ENCODE peak calls at places on chromosomes 7 and 10, in six cellular contexts. C is neural progenitor cell, R is heart left ventricle, O is PC-3, I is breast epithelium, E is AG04450. F is an unnamed sample.
A peak's percentile ranks its signal among the peaks of the same experiment; 100 is the strongest.

GRCh38 chr10:112348759-112349158 is 25.2 kb upstream of the ACSL5 start:
- DNase-seq in O (no peak), C (no peak), R (no peak), E (no peak), I (no peak), F (no peak)

GRCh38 chr10:80078448-80079311 is at the start of gene TMEM254:
- DNase-seq in R (peak; percentile 94), O (peak; percentile 100), E (peak; percentile 48), I (peak; percentile 91), C (peak; percentile 94), F (peak; percentile 52)

GRCh38 chr10:18140149-18140956 is at the start of gene CACNB2:
- DNase-seq in R (peak; percentile 69), E (no peak), I (no peak), O (peak; percentile 10), C (peak; percentile 84), F (no peak)

GRCh38 chr7:134758981-134759380 is 20.5 kb upstream of the CALD1 start:
- DNase-seq in I (no peak), E (no peak), C (no peak), R (no peak), O (no peak), F (no peak)

GRCh38 chr10:34089294-34089693 is 725.8 kb downstream of the PARD3 start:
- DNase-seq in I (no peak), E (no peak), C (no peak), R (no peak), O (no peak), F (no peak)

GRCh38 chr7:99146979-99147378 is 3.1 kb upstream of the SMURF1 start:
- DNase-seq in R (no peak), I (no peak), C (no peak), E (no peak), O (peak; percentile 89), F (no peak)

GRCh38 chr10:4736608-4737007 is 89.4 kb upstream of the AKR1E2 start:
- DNase-seq in R (no peak), O (no peak), I (no peak), E (no peak), C (no peak), F (no peak)

GRCh38 chr7:40219917-40220316 is 85.1 kb downstream of the SUGCT start:
- DNase-seq in R (no peak), E (no peak), I (no peak), C (no peak), O (peak; percentile 36), F (no peak)

GRCh38 chr10:66215005-66215404 is 710.8 kb upstream of the LRRTM3 start:
- DNase-seq in C (peak; percentile 24), O (peak; percentile 63), I (no peak), E (no peak), R (no peak), F (no peak)

GRCh38 chr10:28250782-28251181 is 52.1 kb downstream of the MPP7 start:
- DNase-seq in C (no peak), I (no peak), E (no peak), R (no peak), O (peak; percentile 61), F (no peak)

GRCh38 chr7:106369349-106369748 is 84.6 kb upstream of the NAMPT start:
- DNase-seq in R (no peak), O (peak; percentile 68), C (no peak), E (peak; percentile 33), I (no peak), F (no peak)

GRCh38 chr7:102125127-102125561 is 161.5 kb upstream of the SH2B2 start:
- DNase-seq in R (peak; percentile 32), E (peak; percentile 53), I (no peak), O (peak; percentile 91), C (peak; percentile 49), F (no peak)

GRCh38 chr10:124971276-124971675 is 29.4 kb downstream of the ZRANB1 start:
- DNase-seq in C (no peak), O (no peak), R (no peak), E (no peak), I (no peak), F (no peak)

GRCh38 chr10:34655286-34656170 is 159.6 kb downstream of the PARD3 start:
- DNase-seq in C (peak; percentile 72), E (peak; percentile 39), R (no peak), O (peak; percentile 100), I (no peak), F (peak; percentile 78)

GRCh38 chr10:29622382-29622885 is 12.3 kb downstream of the SVIL start:
- DNase-seq in O (no peak), I (no peak), R (no peak), E (no peak), C (no peak), F (no peak)

GRCh38 chr7:121428857-121429489 is 32.9 kb upstream of the FAM3C start:
- DNase-seq in O (no peak), R (no peak), I (no peak), E (no peak), C (no peak), F (no peak)

GRCh38 chr10:54124209-54124890 is 676.7 kb downstream of the PCDH15 start:
- DNase-seq in I (no peak), R (no peak), E (no peak), C (no peak), O (peak; percentile 74), F (no peak)

GRCh38 chr10:115657161-115657850 is 564.1 kb downstream of the ATRNL1 start:
- DNase-seq in C (no peak), I (no peak), E (no peak), R (no peak), O (no peak), F (no peak)

GRCh38 chr10:15472431-15473400 is 101.6 kb upstream of the FAM171A1 start:
- DNase-seq in C (peak; percentile 52), R (no peak), O (peak; percentile 1), I (no peak), E (peak; percentile 1), F (peak; percentile 22)

GRCh38 chr10:84138478-84139125 is 707 bp upstream of the GHITM start:
- DNase-seq in C (no peak), E (no peak), O (no peak), R (peak; percentile 17), I (no peak), F (no peak)

GRCh38 chr10:131620904-131621303 is 279.9 kb upstream of the PPP2R2D start:
- DNase-seq in E (no peak), I (no peak), C (no peak), O (no peak), R (no peak), F (no peak)

GRCh38 chr7:157079116-157079515 is 59.6 kb upstream of the UBE3C start:
- DNase-seq in O (no peak), E (no peak), I (no peak), R (no peak), C (no peak), F (no peak)

GRCh38 chr10:23871211-23871610 is 337.7 kb upstream of the KIAA1217 start:
- DNase-seq in O (no peak), I (no peak), E (no peak), C (no peak), R (no peak), F (no peak)

GRCh38 chr7:34612671-34613070 is 45.3 kb upstream of the NPSR1 start:
- DNase-seq in C (peak; percentile 4), E (no peak), R (no peak), I (no peak), O (no peak), F (no peak)

GRCh38 chr7:155274956-155275355 is 22.7 kb upstream of the INSIG1 start:
- DNase-seq in E (no peak), I (no peak), C (no peak), R (no peak), O (no peak), F (no peak)
- H3K27me3 ChIP-seq in E (peaks cover 25% of the 10 kb centered on the region), I (peaks cover 5% of the 10 kb centered on the region), C (no peaks in the 10 kb centered on the region), R (no peaks in the 10 kb centered on the region), O (no peaks in the 10 kb centered on the region), F (no peaks in the 10 kb centered on the region)

GRCh38 chr7:139362302-139362701 is 2.6 kb downstream of the LUC7L2 start:
- DNase-seq in C (peak; percentile 53), E (no peak), O (no peak), I (no peak), R (no peak), F (no peak)
- H3K4me3 ChIP-seq in C (peak overlapping the region; percentile 84), E (no peak overlapping the region), O (peak overlapping the region; percentile 91), I (no peak overlapping the region), R (no peak overlapping the region), F (no peak overlapping the region)

GRCh38 chr7:45563804-45564461 is 10.2 kb upstream of the ADCY1 start:
- DNase-seq in I (no peak), O (no peak), R (no peak), E (no peak), C (no peak), F (no peak)

GRCh38 chr7:45564485-45564884 is 9.7 kb upstream of the ADCY1 start:
- DNase-seq in R (no peak), C (no peak), O (no peak), E (no peak), I (no peak), F (no peak)

GRCh38 chr7:45563401-45563800 is 10.8 kb upstream of the ADCY1 start:
- DNase-seq in I (no peak), R (no peak), C (no peak), E (no peak), O (no peak), F (no peak)

GRCh38 chr7:45566386-45566785 is 7.8 kb upstream of the ADCY1 start:
- DNase-seq in E (no peak), R (no peak), C (no peak), O (no peak), I (no peak), F (no peak)

DNA sequence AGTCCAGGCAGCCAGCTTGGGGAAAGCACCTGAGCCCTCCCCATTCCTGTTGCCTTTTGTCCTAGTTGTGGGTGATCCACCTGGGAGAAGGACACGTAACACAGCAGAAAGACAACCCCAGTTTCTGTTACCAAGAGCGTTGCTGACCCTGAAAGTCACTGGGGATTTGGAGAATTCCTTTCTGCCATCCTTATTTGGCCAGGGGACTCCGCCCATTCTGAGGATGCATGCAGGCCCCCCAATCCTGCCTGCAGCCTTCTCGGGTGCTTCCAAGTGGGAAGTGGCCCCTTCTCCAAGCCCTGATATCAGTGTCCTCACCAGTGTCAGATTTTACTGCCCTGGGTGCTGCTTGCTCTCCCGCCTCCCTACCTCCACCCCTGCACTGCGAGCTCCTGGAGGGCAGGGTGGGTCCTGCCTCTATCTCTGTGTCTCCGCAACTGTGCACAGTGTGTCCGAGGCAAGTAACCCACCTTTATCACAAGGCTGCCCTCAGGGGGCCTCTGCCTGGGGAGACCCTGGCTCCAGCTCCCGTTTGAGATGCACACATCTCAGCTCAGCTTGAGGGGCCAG is 9.2 kb upstream of the ADCY1 start:
- DNase-seq in R (no peak), O (no peak), I (no peak), E (no peak), C (no peak), F (no peak)
- H3K27me3 ChIP-seq in R (no peaks in the 10 kb centered on the region), O (peaks cover 25% of the 10 kb centered on the region), I (no peaks in the 10 kb centered on the region), E (peaks cover 35% of the 10 kb centered on the region), C (no peaks in the 10 kb centered on the region), F (no peaks in the 10 kb centered on the region)

GRCh38 chr10:129417882-129418281 is 49.2 kb upstream of the MGMT start:
- DNase-seq in R (peak; percentile 52), I (no peak), E (no peak), O (no peak), C (no peak), F (no peak)
- H3K4me3 ChIP-seq in R (no peak overlapping the region), I (no peak overlapping the region), E (no peak overlapping the region), O (no peak overlapping the region), C (no peak overlapping the region), F (no peak overlapping the region)